ENCODE peak calls at places on chromosomes 13 and 19, in five cellular contexts. X, P, J, R and U are unnamed samples.
A peak's percentile ranks its signal among the peaks of the same experiment; 100 is the strongest.

GRCh38 chr19:21322528-21322927 is 6.7 kb downstream of the ZNF708 start:
- DNase-seq in X (no peak), P (no peak), J (no peak), R (no peak), U (no peak)

GRCh38 chr19:52691737-52692136 is 43.1 kb downstream of the ZNF611 start:
- DNase-seq in X (no peak), P (peak; percentile 6), J (no peak), R (no peak), U (no peak)

GRCh38 chr13:112894673-112895481 is 74.1 kb upstream of the MCF2L start:
- DNase-seq in X (peak; percentile 46), P (no peak), J (no peak), R (no peak), U (no peak)

GRCh38 chr19:4633140-4633967 is 6.0 kb upstream of the TNFAIP8L1 start:
- DNase-seq in X (peak; percentile 77), P (peak; percentile 82), J (peak; percentile 81), R (peak; percentile 61), U (peak; percentile 63)

GRCh38 chr13:79522583-79522982 is 41.6 kb downstream of the NDFIP2 start:
- DNase-seq in X (no peak), P (no peak), J (no peak), R (no peak), U (no peak)

GRCh38 chr13:42947925-42948324 is 44.1 kb downstream of the EPSTI1 start:
- DNase-seq in X (no peak), P (no peak), J (no peak), R (no peak), U (no peak)

GRCh38 chr19:15379996-15380647 is 535 bp upstream of the AKAP8 start:
- DNase-seq in X (no peak), P (peak; percentile 63), J (peak; percentile 73), R (peak; percentile 86), U (peak; percentile 49)

GRCh38 chr19:4831351-4832340 is at the start of gene TICAM1:
- DNase-seq in X (peak; percentile 87), P (peak; percentile 90), J (peak; percentile 86), R (peak; percentile 43), U (peak; percentile 76)

GRCh38 chr13:110399801-110400200 is 92.7 kb downstream of the COL4A2 start:
- DNase-seq in X (no peak), P (no peak), J (no peak), R (no peak), U (no peak)

GRCh38 chr13:85755123-85755522 is 44.1 kb downstream of the SLITRK6 start:
- DNase-seq in X (no peak), P (no peak), J (no peak), R (no peak), U (no peak)

GRCh38 chr13:39259371-39259770 is 221.1 kb downstream of the NHLRC3 start:
- DNase-seq in X (no peak), P (no peak), J (no peak), R (no peak), U (no peak)

GRCh38 chr19:56637976-56638555 is 4.9 kb upstream of the SMIM17 start:
- DNase-seq in X (no peak), P (peak; percentile 60), J (peak; percentile 81), R (peak; percentile 68), U (peak; percentile 38)

GRCh38 chr13:63279136-63279535 is 1863.5 kb upstream of the PCDH20 start:
- DNase-seq in X (no peak), P (no peak), J (no peak), R (no peak), U (no peak)

GRCh38 chr19:38095411-38096308 is 128.4 kb downstream of the DPF1 start:
- DNase-seq in X (peak; percentile 78), P (peak; percentile 77), J (peak; percentile 63), R (peak; percentile 61), U (peak; percentile 54)

GRCh38 chr13:28204690-28205443 is 66.5 kb downstream of the PAN3 start:
- DNase-seq in X (no peak), P (no peak), J (no peak), R (no peak), U (no peak)

GRCh38 chr13:99288069-99288468 is 19.1 kb downstream of the GPR183 start:
- DNase-seq in X (no peak), P (no peak), J (no peak), R (no peak), U (no peak)

GRCh38 chr13:92224052-92224821 is 825.8 kb downstream of the GPC5 start:
- DNase-seq in X (no peak), P (no peak), J (no peak), R (no peak), U (no peak)

GRCh38 chr19:34664168-34664567 is 12.8 kb downstream of the SCGB2B2 start:
- DNase-seq in X (no peak), P (no peak), J (no peak), R (no peak), U (no peak)

GRCh38 chr19:29365836-29366417 is 153.0 kb upstream of the UQCRFS1 start:
- DNase-seq in X (no peak), P (peak; percentile 1), J (no peak), R (no peak), U (no peak)

GRCh38 chr19:42198676-42199439 is 18.6 kb downstream of the DEDD2 start:
- DNase-seq in X (no peak), P (no peak), J (no peak), R (no peak), U (no peak)

GRCh38 chr13:113936166-113936565 is 37.7 kb downstream of the C13orf46 start:
- DNase-seq in X (no peak), P (no peak), J (peak; percentile 21), R (no peak), U (no peak)

GRCh38 chr19:7934766-7935165 is 8.7 kb downstream of the TIMM44 start:
- DNase-seq in X (no peak), P (no peak), J (no peak), R (no peak), U (no peak)

GRCh38 chr19:7932276-7932929 is 6.5 kb upstream of the CTXN1 start:
- DNase-seq in X (no peak), P (no peak), J (peak; percentile 26), R (no peak), U (no peak)

GRCh38 chr19:7932930-7933300 is 7.0 kb upstream of the CTXN1 start:
- DNase-seq in X (no peak), P (no peak), J (no peak), R (no peak), U (no peak)

GRCh38 chr19:7933828-7934725 is 8.1 kb upstream of the CTXN1 start:
- DNase-seq in X (no peak), P (no peak), J (no peak), R (no peak), U (no peak)

DNA sequence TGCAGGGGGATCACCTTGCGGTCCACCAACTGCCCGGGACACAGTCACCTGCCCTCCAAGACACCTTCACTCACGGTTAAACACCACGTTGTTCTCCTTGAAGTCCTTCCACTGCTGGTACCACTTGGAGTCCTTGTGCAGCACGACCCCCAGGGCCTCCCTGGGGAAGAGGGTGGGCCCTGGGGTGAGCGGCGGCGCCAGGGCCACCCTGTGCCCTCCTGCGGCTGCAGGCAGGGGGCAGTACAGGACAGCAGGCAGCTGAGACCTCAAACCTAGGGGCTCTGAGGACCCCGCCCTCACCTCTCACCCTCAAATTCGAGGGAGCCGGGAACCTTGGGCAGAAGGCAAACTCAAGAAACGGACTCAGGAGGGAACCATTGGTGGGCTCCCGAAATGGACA is 7.5 kb upstream of the CTXN1 start:
- DNase-seq in X (no peak), P (no peak), J (no peak), R (no peak), U (no peak)
- TF ChIP-seq CTCF in X (peak; percentile 8), P (peak; percentile 35), J (no peak), R (peak; percentile 60), U (no peak)

DNA sequence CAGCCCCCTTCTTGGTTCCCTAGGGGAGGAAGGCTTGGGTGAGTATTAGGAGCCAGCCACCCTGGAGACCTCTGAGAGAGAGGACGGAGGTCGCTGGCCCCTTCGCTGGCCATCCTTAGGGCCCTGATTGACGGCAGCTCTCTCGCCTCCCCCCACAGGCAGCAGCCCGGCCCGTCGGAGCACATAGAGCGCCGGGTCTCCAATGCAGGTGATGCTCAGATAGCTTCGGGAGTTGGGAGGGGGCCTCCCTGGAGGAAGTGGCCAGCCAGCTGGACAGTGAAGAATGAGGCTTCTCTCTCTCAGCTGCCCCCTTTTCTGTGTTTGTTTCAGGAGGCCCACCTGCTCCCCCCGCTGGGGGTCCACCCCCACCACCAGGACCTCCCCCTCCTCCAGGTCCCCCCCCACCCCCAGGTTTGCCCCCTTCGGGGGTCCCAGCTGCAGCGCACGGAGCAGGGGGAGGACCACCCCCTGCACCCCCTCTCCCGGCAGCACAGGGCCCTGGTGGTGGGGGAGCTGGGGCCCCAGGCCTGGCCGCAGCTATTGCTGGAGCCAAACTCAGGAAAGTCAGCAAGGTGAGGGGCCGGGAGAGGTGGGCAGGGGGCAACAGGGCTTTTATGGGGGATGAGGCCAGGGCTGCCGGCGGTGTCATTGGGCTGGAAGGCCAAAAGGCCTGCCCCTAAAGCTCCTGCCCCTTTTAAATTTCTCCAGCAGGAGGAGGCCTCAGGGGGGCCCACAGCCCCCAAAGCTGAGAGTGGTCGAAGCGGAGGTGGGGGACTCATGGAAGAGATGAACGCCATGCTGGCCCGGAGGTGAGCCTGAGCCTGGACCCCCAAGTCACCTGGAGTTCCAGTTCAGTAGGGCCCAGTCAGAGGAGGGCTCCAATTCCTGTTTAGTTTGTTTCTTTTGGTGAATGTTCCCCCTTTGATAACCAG is 15.0 kb downstream of the VASP start:
- DNase-seq in X (no peak), P (peak; percentile 18), J (no peak), R (no peak), U (no peak)
- H3K27ac ChIP-seq in X (no peak overlapping the region), P (no peak overlapping the region), J (peak overlapping the region; percentile 53), R (peak overlapping the region; percentile 17), U (peak overlapping the region; percentile 92)

GRCh38 chr19:49684251-49684982 is 5.0 kb upstream of the ADM5 start:
- DNase-seq in X (no peak), P (peak; percentile 50), J (no peak), R (no peak), U (no peak)
- TF ChIP-seq CTCF in X (peak; percentile 39), P (peak; percentile 63), J (no peak), R (peak; percentile 71), U (peak; percentile 69)

GRCh38 chr19:54369082-54369691 is 4.5 kb upstream of the LAIR1 start:
- DNase-seq in X (no peak), P (no peak), J (no peak), R (no peak), U (no peak)

GRCh38 chr19:54366811-54367210 is 2.1 kb upstream of the LAIR1 start:
- DNase-seq in X (no peak), P (no peak), J (no peak), R (no peak), U (no peak)

GRCh38 chr19:54364775-54365257 is at the start of gene LAIR1:
- DNase-seq in X (peak; percentile 74), P (no peak), J (peak; percentile 63), R (no peak), U (no peak)
- H3K27ac ChIP-seq in X (peak within 1 kb of the TSS; percentile 80), P (no peak within 1 kb of the TSS), J (peak within 1 kb of the TSS; percentile 96), R (no peak within 1 kb of the TSS), U (no peak within 1 kb of the TSS)

DNA sequence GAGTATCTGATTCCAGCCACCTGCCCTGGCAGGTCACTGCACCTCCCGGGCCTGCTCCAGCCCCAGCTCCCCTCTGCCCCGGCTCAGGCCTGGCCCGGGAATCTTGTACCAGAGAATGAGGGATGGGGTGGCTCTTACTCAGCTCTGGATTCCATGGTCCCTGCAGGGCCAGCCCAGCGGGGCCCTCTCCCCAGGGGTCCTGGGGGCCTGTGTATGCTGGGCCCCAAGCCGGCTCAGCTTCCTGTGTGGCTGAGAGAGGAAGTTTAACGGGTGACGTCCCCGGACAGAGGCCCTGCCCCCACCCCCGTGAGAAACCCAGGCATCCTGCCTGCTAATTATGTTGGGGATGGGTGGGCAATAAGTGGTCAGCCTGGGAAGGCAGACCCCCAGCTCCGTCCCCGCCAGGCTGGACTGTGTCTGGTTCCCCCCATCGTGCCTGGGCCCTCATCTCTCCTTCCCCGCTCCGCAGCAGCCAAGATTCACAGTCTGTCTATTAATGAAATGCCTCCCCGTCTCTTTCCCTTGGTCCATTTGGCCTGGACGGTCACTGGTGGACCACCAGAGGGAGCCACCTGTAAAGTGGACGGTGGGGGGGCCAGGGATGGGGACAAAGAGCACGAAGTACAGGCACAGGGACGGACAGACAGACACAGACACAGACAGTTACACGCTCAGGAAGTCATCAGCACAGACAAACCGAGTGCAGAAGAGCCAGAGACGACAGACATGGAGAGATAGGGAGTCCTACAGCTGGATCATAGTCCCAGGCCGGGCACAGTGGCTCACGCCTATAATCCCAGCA is at the start of gene DENND1C:
- DNase-seq in X (peak; percentile 78), P (peak; percentile 75), J (peak; percentile 64), R (no peak), U (no peak)
- TF ChIP-seq CTCF in X (peak; percentile 47), P (peak; percentile 82), J (peak; percentile 30), R (peak; percentile 57), U (peak; percentile 22)